ENCODE peak calls at places on chromosomes 7 and 10, in five cellular contexts. X is hepatocyte, D is fibroblast of lung, W is K562, C is astrocyte. Q is an unnamed sample.

GRCh38 chr7:127912901-127913300 is 118.3 kb downstream of the LRRC4 start:
- DNase-seq in W (no peak), X (peak; percentile 46), C (no peak), D (no peak), Q (no peak)

GRCh38 chr10:79401015-79401921 is 44.2 kb downstream of the ZCCHC24 start:
- DNase-seq in C (no peak), W (no peak), D (peak; percentile 58), X (no peak), Q (no peak)

GRCh38 chr7:4134204-4134603 is 547.9 kb upstream of the FOXK1 start:
- DNase-seq in X (peak; percentile 26), C (no peak), D (no peak), W (no peak), Q (no peak)

GRCh38 chr7:121328508-121329459 is at the start of gene WNT16:
- DNase-seq in X (no peak), D (no peak), C (no peak), W (peak; percentile 82), Q (no peak)

GRCh38 chr7:83739527-83739926 is 90.6 kb upstream of the SEMA3E start:
- DNase-seq in W (no peak), D (no peak), X (no peak), C (no peak), Q (no peak)

GRCh38 chr10:75195035-75195763 is 15.4 kb upstream of the VDAC2 start:
- DNase-seq in W (no peak), C (peak; percentile 90), X (no peak), D (peak; percentile 91), Q (peak; percentile 98)

GRCh38 chr10:96368971-96369370 is 10.2 kb upstream of the OPALIN start:
- DNase-seq in D (no peak), X (no peak), C (no peak), W (no peak), Q (no peak)

GRCh38 chr7:71497233-71497946 is 365.4 kb downstream of the GALNT17 start:
- DNase-seq in X (no peak), C (no peak), W (no peak), D (no peak), Q (no peak)

GRCh38 chr10:43111921-43112607 is 26.2 kb upstream of the CSGALNACT2 start:
- DNase-seq in W (no peak), C (no peak), X (no peak), D (no peak), Q (no peak)

GRCh38 chr7:132526111-132526741 is 50.0 kb downstream of the PLXNA4 start:
- DNase-seq in W (no peak), X (no peak), D (no peak), C (no peak), Q (no peak)

GRCh38 chr7:51428226-51428887 is 111.7 kb upstream of the COBL start:
- DNase-seq in W (peak; percentile 18), C (no peak), X (peak; percentile 46), D (no peak), Q (peak; percentile 56)

GRCh38 chr7:34312624-34313023 is 345.4 kb upstream of the NPSR1 start:
- DNase-seq in D (no peak), X (no peak), C (no peak), W (no peak), Q (no peak)

GRCh38 chr10:123800299-123800698 is 91.3 kb downstream of the CPXM2 start:
- DNase-seq in X (no peak), D (peak; percentile 28), C (peak; percentile 15), W (peak; percentile 63), Q (no peak)

GRCh38 chr7:1296727-1297475 is 64.2 kb downstream of the UNCX start:
- DNase-seq in W (no peak), D (no peak), X (no peak), C (no peak), Q (no peak)

GRCh38 chr7:159104188-159105030 is 40.3 kb downstream of the VIPR2 start:
- DNase-seq in W (no peak), X (no peak), D (no peak), C (no peak), Q (no peak)

GRCh38 chr10:7260412-7260900 is 150.4 kb downstream of the SFMBT2 start:
- DNase-seq in D (peak; percentile 97), X (peak; percentile 71), C (peak; percentile 97), W (peak; percentile 71), Q (peak; percentile 78)
- H3K4me2 ChIP-seq in D (no peak overlapping the region), X (no peak overlapping the region), C (peak overlapping the region; percentile 43), W (no peak overlapping the region), Q (peak overlapping the region; percentile 30)

DNA sequence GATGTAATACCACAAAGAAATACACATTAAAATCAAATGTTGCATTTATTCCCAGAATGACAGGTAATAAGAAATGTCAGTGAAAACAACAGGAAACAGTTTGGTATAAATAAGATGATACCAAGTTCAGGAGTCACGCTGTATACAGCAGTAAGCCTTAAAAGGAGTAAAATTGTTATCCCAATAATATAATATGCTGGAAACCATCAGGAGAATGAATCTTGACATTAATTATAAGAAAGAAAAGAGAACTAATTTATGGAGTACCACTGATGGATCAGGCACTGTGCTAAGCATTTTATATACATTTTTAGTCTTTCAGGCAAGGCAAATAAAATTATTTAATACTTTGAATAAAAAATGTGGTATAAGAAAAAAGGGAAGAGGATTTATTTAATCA is 27.6 kb downstream of the PRKAR2B start:
- DNase-seq in W (no peak), X (no peak), D (no peak), C (no peak), Q (no peak)
- TF ChIP-seq EZH2 in W (no peak), X (no peak), D (no peak), C (no peak), Q (no peak)

GRCh38 chr7:149868638-149869290 is 5.0 kb upstream of the ATP6V0E2 start:
- DNase-seq in C (no peak), X (no peak), W (no peak), D (no peak), Q (no peak)
- H3K4me2 ChIP-seq in C (no peak overlapping the region), X (no peak overlapping the region), W (no peak overlapping the region), D (no peak overlapping the region), Q (no peak overlapping the region)

DNA sequence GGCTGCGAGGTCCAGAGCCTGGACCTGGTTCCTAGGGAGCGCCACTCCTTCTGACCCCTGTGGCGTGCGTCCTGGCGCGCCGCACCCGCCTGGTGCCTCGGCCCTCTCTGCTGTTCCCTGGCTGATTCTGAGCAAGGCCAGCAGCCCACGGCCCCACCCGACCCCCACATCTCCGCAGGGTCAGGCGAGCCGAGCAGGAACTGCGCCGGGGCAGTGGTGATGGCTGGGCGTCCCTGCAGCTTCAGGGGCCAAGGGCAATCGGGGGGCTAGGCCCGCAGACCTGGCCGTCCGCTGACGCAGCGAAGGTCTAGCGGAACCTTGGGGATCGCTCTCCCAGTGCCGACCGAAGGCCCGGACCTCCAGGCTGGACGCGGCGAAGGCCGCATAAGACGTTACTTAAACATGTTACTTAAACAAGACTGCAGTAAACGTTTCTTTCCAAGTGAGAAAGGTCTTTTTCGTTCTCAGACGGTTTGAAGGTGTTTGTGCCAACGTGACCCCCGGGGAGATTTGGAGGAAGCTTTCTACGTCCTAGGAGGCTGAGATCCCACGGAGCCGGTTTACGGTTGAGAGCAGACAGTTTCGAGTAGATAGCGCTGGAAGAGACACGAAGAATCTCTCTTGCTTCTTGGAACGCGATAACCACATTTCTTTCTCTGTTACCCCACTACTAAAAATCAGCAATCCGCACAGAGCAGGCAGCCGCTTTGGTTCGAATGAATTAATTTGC is 5.1 kb upstream of the NKX2-3 start:
- DNase-seq in C (no peak), X (no peak), D (no peak), W (no peak), Q (no peak)
- TF ChIP-seq EZH2 in C (peak; percentile 74), X (peak; percentile 88), D (no peak), W (no peak), Q (no peak)

DNA sequence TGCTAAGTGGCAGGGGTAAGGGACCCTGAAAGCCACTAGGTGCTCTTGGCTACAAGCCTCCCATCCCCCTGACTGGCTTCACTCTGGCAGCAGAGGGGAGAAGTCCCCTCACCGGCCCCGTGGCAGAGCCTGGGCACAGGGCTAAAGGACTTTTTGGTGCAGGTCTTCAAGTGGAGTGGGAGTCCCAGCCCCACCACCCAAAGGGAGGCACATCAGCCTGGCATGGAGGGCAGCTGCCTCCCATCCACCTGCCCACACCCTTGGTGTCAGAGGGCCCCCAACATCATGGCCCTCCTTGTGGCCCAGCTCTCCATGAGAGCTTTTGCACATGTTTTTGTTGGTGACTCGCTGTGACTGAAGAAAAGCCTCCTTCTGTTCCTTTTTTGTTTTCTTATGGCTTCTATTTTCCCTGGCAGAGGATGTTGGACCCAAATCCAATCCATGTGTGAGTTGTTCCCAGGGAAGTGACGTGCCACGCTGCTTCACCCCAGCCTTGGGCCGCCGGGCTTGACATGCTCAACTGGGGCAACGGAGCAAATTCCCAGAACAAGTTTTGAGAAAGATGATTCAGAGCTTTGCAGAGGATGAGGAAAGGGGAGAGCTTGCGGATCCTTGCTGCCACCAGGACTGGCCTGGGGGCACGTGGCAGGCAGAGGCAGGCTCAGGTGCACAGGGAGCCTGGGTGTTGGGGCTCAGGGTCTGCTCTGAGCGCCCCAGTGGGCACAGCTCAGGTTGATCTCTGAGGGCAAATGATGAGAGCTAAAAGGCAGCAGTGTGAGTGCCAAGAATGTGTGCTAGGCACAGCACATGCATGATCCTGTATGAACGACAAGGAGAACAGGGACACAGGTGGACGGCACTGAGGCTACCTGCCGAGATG is 1.9 kb upstream of the AEBP1 start:
- DNase-seq in W (no peak), C (peak; percentile 53), X (no peak), D (peak; percentile 61), Q (no peak)
- H3K4me2 ChIP-seq in W (no peak overlapping the region), C (no peak overlapping the region), X (no peak overlapping the region), D (no peak overlapping the region), Q (no peak overlapping the region)

GRCh38 chr7:101166909-101167644 is 1.7 kb upstream of the VGF start:
- DNase-seq in D (peak; percentile 52), C (no peak), X (peak; percentile 50), W (no peak), Q (no peak)

GRCh38 chr7:101167645-101168411 is 2.5 kb upstream of the VGF start:
- DNase-seq in C (no peak), X (no peak), D (no peak), W (no peak), Q (no peak)

GRCh38 chr7:101165075-101165957 is at the start of gene VGF:
- DNase-seq in C (peak; percentile 68), X (peak; percentile 97), D (peak; percentile 89), W (peak; percentile 99), Q (peak; percentile 89)

GRCh38 chr7:101166603-101166908 is 1.2 kb upstream of the VGF start:
- DNase-seq in D (no peak), C (no peak), W (no peak), X (no peak), Q (no peak)

GRCh38 chr7:101165958-101166602 is 711 bp upstream of the VGF start:
- DNase-seq in X (no peak), D (no peak), W (no peak), C (no peak), Q (no peak)
- TF ChIP-seq EZH2 in X (peak; percentile 52), D (peak; percentile 78), W (no peak), C (peak; percentile 41), Q (no peak)